ENCODE peak calls at places on chromosomes 11 and 22, in seven cellular contexts. F is adrenal gland; M is CD8-positive, alpha-beta T cell; P is stomach; C is cardiac muscle cell; W is A673; J is PC-3. A is an unnamed sample.
A peak's percentile ranks its signal among the peaks of the same experiment; 100 is the strongest.

GRCh38 chr11:79011357-79011756 is 429.5 kb downstream of the TENM4 start:
- DNase-seq in M (no peak), F (no peak), W (no peak), J (no peak), P (no peak), C (no peak), A (no peak)

GRCh38 chr22:28855355-28856094 is 27.8 kb upstream of the ZNRF3 start:
- DNase-seq in M (peak; percentile 65), P (peak; percentile 42), J (peak; percentile 72), C (peak; percentile 83), F (peak; percentile 54), W (peak; percentile 76), A (peak; percentile 66)

GRCh38 chr22:25736378-25737011 is 5.5 kb upstream of the MYO18B start:
- DNase-seq in F (no peak), P (no peak), W (no peak), M (peak; percentile 50), C (no peak), J (no peak), A (no peak)

GRCh38 chr11:35622070-35622469 is 3.8 kb downstream of the FJX1 start:
- DNase-seq in M (no peak), P (no peak), F (no peak), W (peak; percentile 82), J (peak; percentile 64), C (peak; percentile 88), A (no peak)

GRCh38 chr11:91243630-91244029 is 981.0 kb upstream of the FAT3 start:
- DNase-seq in J (peak; percentile 36), P (no peak), F (no peak), W (peak; percentile 54), C (peak; percentile 28), M (no peak), A (no peak)

GRCh38 chr11:116927163-116927772 is 89.8 kb upstream of the APOA1 start:
- DNase-seq in J (peak; percentile 39), M (peak; percentile 58), W (peak; percentile 52), C (no peak), P (no peak), F (no peak), A (peak; percentile 11)

GRCh38 chr11:5364214-5364613 is 12.9 kb downstream of the OR51B6 start:
- DNase-seq in W (no peak), J (no peak), C (peak; percentile 49), P (no peak), M (no peak), F (no peak), A (no peak)

GRCh38 chr11:23423119-23423518 is 562.8 kb upstream of the CCDC179 start:
- DNase-seq in P (no peak), C (no peak), F (no peak), W (no peak), M (no peak), J (no peak), A (no peak)

GRCh38 chr11:122803306-122803705 is 35.0 kb upstream of the CRTAM start:
- DNase-seq in W (no peak), M (no peak), F (no peak), P (no peak), J (peak; percentile 98), C (peak; percentile 18), A (no peak)

GRCh38 chr22:36439481-36440271 is 41.8 kb downstream of the TXN2 start:
- DNase-seq in C (peak; percentile 93), J (peak; percentile 65), P (no peak), M (no peak), W (peak; percentile 44), F (peak; percentile 92), A (no peak)

GRCh38 chr11:119615003-119615878 is 113.8 kb downstream of the NECTIN1 start:
- DNase-seq in W (peak; percentile 75), M (no peak), J (peak; percentile 97), C (peak; percentile 73), P (no peak), F (no peak), A (peak; percentile 13)

GRCh38 chr11:92528051-92528450 is 303.4 kb downstream of the FAT3 start:
- DNase-seq in F (no peak), J (peak; percentile 9), M (no peak), P (no peak), C (peak; percentile 68), W (no peak), A (no peak)

GRCh38 chr11:117950320-117950719 is 21.1 kb upstream of the TMPRSS13 start:
- DNase-seq in M (peak; percentile 81), P (no peak), C (peak; percentile 6), F (no peak), J (peak; percentile 18), W (peak; percentile 33), A (peak; percentile 24)

GRCh38 chr11:124943731-124944130 is 7.9 kb upstream of the HEPACAM start:
- DNase-seq in W (no peak), J (no peak), C (no peak), P (no peak), M (no peak), F (no peak), A (no peak)

GRCh38 chr11:10407055-10407454 is 48.0 kb upstream of the AMPD3 start:
- DNase-seq in M (no peak), J (peak; percentile 93), P (no peak), C (no peak), W (peak; percentile 21), F (no peak), A (no peak)

GRCh38 chr11:4118107-4118506 is 23.5 kb downstream of the RRM1 start:
- DNase-seq in F (no peak), P (no peak), C (peak; percentile 48), J (no peak), M (no peak), W (no peak), A (no peak)

GRCh38 chr11:132119573-132119972 is 749.2 kb downstream of the NTM start:
- DNase-seq in J (no peak), P (no peak), F (no peak), W (no peak), M (no peak), C (no peak), A (no peak)

GRCh38 chr11:812390-812789 is 2.6 kb downstream of the RPLP2 start:
- DNase-seq in J (no peak), C (no peak), W (no peak), F (no peak), M (no peak), P (no peak), A (no peak)

GRCh38 chr11:813440-814096 is 3.8 kb downstream of the RPLP2 start:
- DNase-seq in C (no peak), F (no peak), W (no peak), M (no peak), P (no peak), J (no peak), A (no peak)

GRCh38 chr11:810040-810567 is 337 bp downstream of the RPLP2 start:
- DNase-seq in J (no peak), C (no peak), W (no peak), M (no peak), P (no peak), F (peak; percentile 47), A (no peak)

GRCh38 chr11:813037-813436 is 3.3 kb downstream of the RPLP2 start:
- DNase-seq in M (no peak), W (no peak), F (no peak), J (no peak), P (no peak), C (no peak), A (no peak)

GRCh38 chr11:811446-812245 is 1.9 kb downstream of the RPLP2 start:
- DNase-seq in W (no peak), J (no peak), F (no peak), C (no peak), M (no peak), P (no peak), A (no peak)
- TF ChIP-seq CTCF in W (no peak), J (peak; percentile 28), F (no peak), C (peak; percentile 17), M (no peak), P (no peak), A (no peak)

GRCh38 chr22:35411112-35411511 is 11.2 kb downstream of the MCM5 start:
- DNase-seq in C (no peak), M (no peak), J (no peak), F (no peak), W (no peak), P (no peak), A (peak; percentile 28)
- TF ChIP-seq CTCF in C (no peak), M (no peak), J (no peak), F (no peak), W (no peak), P (no peak), A (no peak)

GRCh38 chr22:37996079-37996478 is 11.7 kb upstream of the SOX10 start:
- DNase-seq in M (no peak), C (no peak), P (no peak), F (no peak), J (no peak), W (peak; percentile 31), A (no peak)

GRCh38 chr22:37998543-37998942 is 14.2 kb upstream of the SOX10 start:
- DNase-seq in M (no peak), J (no peak), W (no peak), F (no peak), P (no peak), C (no peak), A (no peak)

GRCh38 chr22:37999236-37999635 is 14.9 kb upstream of the SOX10 start:
- DNase-seq in J (peak; percentile 60), F (no peak), M (no peak), P (no peak), C (no peak), W (no peak), A (no peak)

GRCh38 chr22:37996515-37997246 is 12.3 kb upstream of the SOX10 start:
- DNase-seq in W (no peak), F (no peak), M (no peak), C (no peak), P (no peak), J (no peak), A (no peak)

DNA sequence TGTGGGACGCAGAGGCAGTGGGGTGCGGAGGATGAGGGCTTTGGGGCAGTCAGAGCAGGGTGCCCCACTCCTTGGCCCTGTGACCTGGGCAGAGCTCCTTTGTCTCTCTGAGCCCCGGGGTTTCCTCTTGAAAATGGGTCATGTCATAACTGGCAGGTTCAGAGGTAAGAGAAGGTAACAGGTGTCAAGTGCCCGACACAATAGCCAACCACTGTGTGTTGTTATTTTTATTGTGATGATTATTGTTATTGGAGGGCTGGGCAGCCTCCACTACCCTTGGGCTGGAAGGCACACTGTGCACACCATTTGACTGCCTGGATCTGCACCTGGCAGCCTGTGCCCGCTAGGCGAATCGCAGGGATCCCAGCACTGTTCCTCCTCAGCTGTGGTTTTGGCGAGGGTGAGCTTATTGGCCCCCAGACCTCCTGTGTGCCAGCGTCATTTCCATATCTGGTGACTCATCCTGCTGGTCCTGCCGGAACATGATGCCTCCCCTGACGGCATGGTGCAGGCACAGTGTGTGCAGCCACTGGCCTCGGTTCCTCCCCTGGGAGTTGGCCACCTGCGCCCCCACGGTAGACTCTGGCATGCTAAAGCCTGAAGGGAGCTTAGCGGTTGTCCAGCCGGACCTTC is 15.4 kb upstream of the SOX10 start:
- DNase-seq in P (no peak), W (peak; percentile 71), J (peak; percentile 83), M (no peak), F (no peak), C (peak; percentile 69), A (no peak)
- TF ChIP-seq CTCF in P (no peak), W (no peak), J (no peak), M (no peak), F (no peak), C (no peak), A (no peak)

GRCh38 chr11:65078151-65078550 is 5.7 kb downstream of the CDCA5 start:
- DNase-seq in P (peak; percentile 83), W (peak; percentile 61), M (peak; percentile 80), J (peak; percentile 69), F (peak; percentile 36), C (peak; percentile 40), A (peak; percentile 80)
- TF ChIP-seq CTCF in P (peak; percentile 72), W (peak; percentile 70), M (peak; percentile 70), J (peak; percentile 77), F (peak; percentile 50), C (peak; percentile 58), A (peak; percentile 74)

GRCh38 chr11:110430267-110431211 is 791 bp downstream of the FDX1 start:
- DNase-seq in J (peak; percentile 30), C (peak; percentile 57), M (peak; percentile 54), W (peak; percentile 36), F (peak; percentile 60), P (peak; percentile 29), A (peak; percentile 68)
- TF ChIP-seq CTCF in J (peak; percentile 6), C (no peak), M (no peak), W (no peak), F (no peak), P (no peak), A (no peak)